ENCODE peak calls at places on chromosomes 12 and 14, in seven cellular contexts. One of them, this sample, is unnamed.
A peak's percentile ranks its signal among the peaks of the same experiment; 100 is the strongest.

GRCh38 chr14:105193916-105194782 is 13.0 kb upstream of the NUDT14 start:
- DNase-seq in EL: peak; percentile 27
- DNase-seq in OCI-LY7: peak; percentile 75
- DNase-seq in AG08395: no peak
- DNase-seq in dorsolateral prefrontal cortex: no peak
- DNase-seq in activated CD4-positive, alpha-beta T cell treated with anti-CD3 and anti-CD28 coated beads for 24 hours: no peak
- DNase-seq in naive thymus-derived CD4-positive, alpha-beta T cell: no peak
- DNase-seq in this sample: no peak

GRCh38 chr12:63706336-63706735 is 38.0 kb upstream of the DPY19L2 start:
- DNase-seq in dorsolateral prefrontal cortex: no peak
- DNase-seq in AG08395: no peak
- DNase-seq in activated CD4-positive, alpha-beta T cell treated with anti-CD3 and anti-CD28 coated beads for 24 hours: no peak
- DNase-seq in naive thymus-derived CD4-positive, alpha-beta T cell: no peak
- DNase-seq in OCI-LY7: no peak
- DNase-seq in EL: no peak
- DNase-seq in this sample: no peak

GRCh38 chr12:116153096-116153495 is 124.4 kb downstream of the MED13L start:
- DNase-seq in OCI-LY7: no peak
- DNase-seq in dorsolateral prefrontal cortex: no peak
- DNase-seq in activated CD4-positive, alpha-beta T cell treated with anti-CD3 and anti-CD28 coated beads for 24 hours: no peak
- DNase-seq in AG08395: no peak
- DNase-seq in EL: no peak
- DNase-seq in naive thymus-derived CD4-positive, alpha-beta T cell: no peak
- DNase-seq in this sample: no peak

GRCh38 chr14:89394920-89395319 is 22.1 kb downstream of the FOXN3 start:
- DNase-seq in naive thymus-derived CD4-positive, alpha-beta T cell: no peak
- DNase-seq in EL: no peak
- DNase-seq in activated CD4-positive, alpha-beta T cell treated with anti-CD3 and anti-CD28 coated beads for 24 hours: no peak
- DNase-seq in OCI-LY7: no peak
- DNase-seq in dorsolateral prefrontal cortex: no peak
- DNase-seq in AG08395: no peak
- DNase-seq in this sample: no peak

GRCh38 chr14:60637490-60638452 is 11.5 kb downstream of the SIX1 start:
- DNase-seq in AG08395: peak; percentile 44
- DNase-seq in EL: no peak
- DNase-seq in activated CD4-positive, alpha-beta T cell treated with anti-CD3 and anti-CD28 coated beads for 24 hours: no peak
- DNase-seq in dorsolateral prefrontal cortex: no peak
- DNase-seq in OCI-LY7: no peak
- DNase-seq in naive thymus-derived CD4-positive, alpha-beta T cell: no peak
- DNase-seq in this sample: no peak

GRCh38 chr12:127343941-127344340 is 923.0 kb upstream of the TMEM132C start:
- DNase-seq in OCI-LY7: no peak
- DNase-seq in EL: no peak
- DNase-seq in naive thymus-derived CD4-positive, alpha-beta T cell: no peak
- DNase-seq in activated CD4-positive, alpha-beta T cell treated with anti-CD3 and anti-CD28 coated beads for 24 hours: no peak
- DNase-seq in dorsolateral prefrontal cortex: no peak
- DNase-seq in AG08395: no peak
- DNase-seq in this sample: no peak

GRCh38 chr14:100399052-100399849 is 76.1 kb downstream of the SLC25A47 start:
- DNase-seq in dorsolateral prefrontal cortex: no peak
- DNase-seq in activated CD4-positive, alpha-beta T cell treated with anti-CD3 and anti-CD28 coated beads for 24 hours: no peak
- DNase-seq in EL: no peak
- DNase-seq in AG08395: no peak
- DNase-seq in OCI-LY7: no peak
- DNase-seq in naive thymus-derived CD4-positive, alpha-beta T cell: no peak
- DNase-seq in this sample: no peak

GRCh38 chr14:86510503-86510902 is 980.6 kb downstream of the FLRT2 start:
- DNase-seq in EL: no peak
- DNase-seq in dorsolateral prefrontal cortex: no peak
- DNase-seq in activated CD4-positive, alpha-beta T cell treated with anti-CD3 and anti-CD28 coated beads for 24 hours: no peak
- DNase-seq in naive thymus-derived CD4-positive, alpha-beta T cell: no peak
- DNase-seq in AG08395: no peak
- DNase-seq in OCI-LY7: no peak
- DNase-seq in this sample: no peak

This sample was measured in heart left ventricle.